ENCODE peak calls at places on chromosomes 3 and 15, in seven cellular contexts. Z is testis, J is upper lobe of right lung, P is ovary, T is small intestine, D is lower lobe of right lung, I is mammary epithelial cell. X is an unnamed sample.
A peak's percentile ranks its signal among the peaks of the same experiment; 100 is the strongest.

GRCh38 chr3:139301183-139301582 is 42.6 kb upstream of the MRPS22 start:
- DNase-seq in Z (no peak), J (no peak), P (no peak), T (no peak), D (no peak), I (no peak), X (no peak)

GRCh38 chr3:110533089-110533488 is 538.5 kb upstream of the NECTIN3 start:
- DNase-seq in Z (peak; percentile 16), J (no peak), P (no peak), T (peak; percentile 49), D (no peak), I (no peak), X (no peak)

GRCh38 chr3:39275052-39275451 is 4.8 kb downstream of the CX3CR1 start:
- DNase-seq in Z (no peak), J (no peak), P (no peak), T (no peak), D (no peak), I (no peak), X (no peak)

GRCh38 chr3:45666729-45667440 is 22.3 kb upstream of the SACM1L start:
- DNase-seq in Z (peak; percentile 81), J (no peak), P (no peak), T (no peak), D (no peak), I (peak; percentile 75), X (no peak)

GRCh38 chr15:78437762-78438594 is at the start of gene IREB2:
- DNase-seq in Z (peak; percentile 98), J (peak; percentile 98), P (peak; percentile 99), T (peak; percentile 98), D (peak; percentile 97), I (peak; percentile 97), X (peak; percentile 98)

GRCh38 chr15:37585966-37586656 is 348.3 kb upstream of the TMCO5A start:
- DNase-seq in Z (no peak), J (no peak), P (no peak), T (no peak), D (no peak), I (no peak), X (no peak)

GRCh38 chr3:196650740-196651311 is 11.3 kb downstream of the NRROS start:
- DNase-seq in Z (peak; percentile 51), J (peak; percentile 73), P (no peak), T (no peak), D (no peak), I (peak; percentile 92), X (no peak)

GRCh38 chr3:189773056-189773455 is 141.9 kb downstream of the TP63 start:
- DNase-seq in Z (no peak), J (no peak), P (no peak), T (no peak), D (no peak), I (no peak), X (no peak)

GRCh38 chr15:71484080-71484479 is 326.3 kb upstream of the NR2E3 start:
- DNase-seq in Z (no peak), J (no peak), P (no peak), T (no peak), D (no peak), I (no peak), X (no peak)

GRCh38 chr3:167095976-167096375 is 284.1 kb downstream of the ZBBX start:
- DNase-seq in Z (no peak), J (no peak), P (no peak), T (no peak), D (no peak), I (no peak), X (no peak)

GRCh38 chr15:94119215-94119815 is 112.0 kb upstream of the MCTP2 start:
- DNase-seq in Z (peak; percentile 41), J (no peak), P (peak; percentile 42), T (no peak), D (no peak), I (no peak), X (no peak)

GRCh38 chr3:4898454-4899313 is 80.6 kb upstream of the BHLHE40 start:
- DNase-seq in Z (no peak), J (no peak), P (no peak), T (peak; percentile 50), D (no peak), I (peak; percentile 38), X (no peak)

GRCh38 chr15:34952481-34952880 is 17.1 kb downstream of the AQR start:
- DNase-seq in Z (no peak), J (no peak), P (no peak), T (no peak), D (no peak), I (no peak), X (no peak)

GRCh38 chr3:42600958-42601675 is 631 bp downstream of the NKTR start:
- DNase-seq in Z (peak; percentile 73), J (peak; percentile 83), P (no peak), T (peak; percentile 70), D (peak; percentile 75), I (peak; percentile 81), X (peak; percentile 67)

GRCh38 chr3:120528163-120528562 is 68.0 kb upstream of the NDUFB4 start:
- DNase-seq in Z (no peak), J (no peak), P (no peak), T (no peak), D (no peak), I (no peak), X (no peak)

GRCh38 chr3:32276279-32276841 is 37.9 kb downstream of the CMTM8 start:
- DNase-seq in Z (no peak), J (no peak), P (no peak), T (no peak), D (no peak), I (peak; percentile 38), X (no peak)

GRCh38 chr15:67091073-67091965 is 25.9 kb downstream of the SMAD3 start:
- DNase-seq in Z (peak; percentile 33), J (no peak), P (peak; percentile 71), T (peak; percentile 69), D (peak; percentile 69), I (peak; percentile 99), X (peak; percentile 57)

GRCh38 chr15:101004986-101005747 is 86.0 kb downstream of the LRRK1 start:
- DNase-seq in Z (no peak), J (no peak), P (no peak), T (peak; percentile 17), D (no peak), I (no peak), X (no peak)

DNA sequence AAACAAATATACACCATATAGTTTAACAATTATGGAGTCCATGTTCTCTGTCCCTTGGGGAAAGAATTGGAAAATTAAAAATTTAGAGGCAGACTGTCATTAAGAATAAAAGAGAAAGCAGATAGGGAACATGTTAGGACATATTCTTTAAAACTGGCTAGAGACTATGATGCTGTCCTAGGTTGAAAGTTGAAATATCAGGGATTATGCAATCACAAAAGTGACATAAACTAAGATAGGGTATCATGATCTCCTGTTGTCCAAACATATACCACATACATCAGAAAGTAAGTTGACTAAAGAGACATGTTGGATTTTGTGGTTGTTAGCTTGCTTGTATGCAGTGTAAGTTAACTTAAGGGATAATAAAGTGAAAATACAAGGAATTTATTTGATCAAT is 9.9 kb upstream of the EID1 start:
- DNase-seq in Z (no peak), J (no peak), P (no peak), T (no peak), D (no peak), I (peak; percentile 50), X (no peak)
- H3K4me1 ChIP-seq in Z (no peaks in the 10 kb centered on the region), J (no peaks in the 10 kb centered on the region), P (no peaks in the 10 kb centered on the region), T (no peaks in the 10 kb centered on the region), D (peaks cover 5% of the 10 kb centered on the region), I (peaks cover 25% of the 10 kb centered on the region), X (no peaks in the 10 kb centered on the region)

GRCh38 chr15:40097096-40097967 is 11.3 kb downstream of the BMF start:
- DNase-seq in Z (no peak), J (no peak), P (no peak), T (no peak), D (no peak), I (no peak), X (no peak)

GRCh38 chr15:40094156-40094555 is 14.5 kb downstream of the BMF start:
- DNase-seq in Z (no peak), J (peak; percentile 34), P (no peak), T (no peak), D (no peak), I (no peak), X (no peak)

GRCh38 chr15:40093224-40093842 is 15.3 kb downstream of the BMF start:
- DNase-seq in Z (no peak), J (peak; percentile 58), P (no peak), T (no peak), D (no peak), I (no peak), X (peak; percentile 57)

GRCh38 chr15:40096094-40096876 is 12.4 kb downstream of the BMF start:
- DNase-seq in Z (no peak), J (no peak), P (no peak), T (no peak), D (no peak), I (no peak), X (no peak)

DNA sequence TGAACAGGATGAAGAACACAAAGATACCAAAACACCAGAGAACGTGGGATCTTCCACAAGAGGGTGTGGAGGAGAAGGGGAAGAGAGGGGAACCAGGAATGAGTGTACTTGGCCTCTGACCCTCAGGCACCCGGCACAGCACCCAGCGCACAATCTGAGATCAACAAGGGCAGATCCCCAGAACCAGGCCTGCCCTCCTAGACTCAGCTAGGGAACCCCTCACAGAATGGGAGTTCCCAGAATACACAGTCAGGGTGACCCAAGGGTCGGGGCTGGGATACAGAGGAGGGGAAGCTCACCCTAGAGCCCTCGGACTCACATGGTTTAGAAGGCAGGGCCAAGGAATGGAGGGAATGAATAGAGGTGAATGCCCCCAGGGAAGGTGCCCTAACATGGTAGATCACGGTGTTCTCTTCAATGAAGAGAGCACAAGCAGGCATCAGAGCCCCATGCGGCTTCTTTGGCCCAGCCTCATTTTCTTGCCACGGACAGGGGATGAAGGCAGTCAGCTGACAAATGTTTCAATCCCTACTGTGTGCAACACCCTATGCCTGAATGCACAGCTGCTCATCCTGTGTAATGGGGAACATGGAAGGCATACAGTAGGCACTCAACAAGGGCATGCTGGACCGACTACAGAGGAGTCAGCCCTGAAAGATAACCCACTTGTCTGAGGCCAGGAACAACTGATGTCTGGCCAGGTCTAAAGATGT is 13.1 kb downstream of the BMF start:
- DNase-seq in Z (no peak), J (peak; percentile 52), P (no peak), T (no peak), D (no peak), I (no peak), X (no peak)
- H3K4me1 ChIP-seq in Z (peaks cover 70% of the 10 kb centered on the region), J (peaks cover 87% of the 10 kb centered on the region), P (peaks cover 53% of the 10 kb centered on the region), T (peaks cover 23% of the 10 kb centered on the region), D (peaks cover 95% of the 10 kb centered on the region), I (no peaks in the 10 kb centered on the region), X (peaks cover 24% of the 10 kb centered on the region)

GRCh38 chr15:41930867-41931222 is 37.0 kb upstream of the SPTBN5 start:
- DNase-seq in Z (no peak), J (no peak), P (no peak), T (no peak), D (no peak), I (no peak), X (no peak)
- H3K4me1 ChIP-seq in Z (no peaks in the 10 kb centered on the region), J (peaks cover 88% of the 10 kb centered on the region), P (peaks cover 4% of the 10 kb centered on the region), T (peaks cover 3% of the 10 kb centered on the region), D (peaks cover 98% of the 10 kb centered on the region), I (peaks cover 76% of the 10 kb centered on the region), X (peaks cover 47% of the 10 kb centered on the region)

DNA sequence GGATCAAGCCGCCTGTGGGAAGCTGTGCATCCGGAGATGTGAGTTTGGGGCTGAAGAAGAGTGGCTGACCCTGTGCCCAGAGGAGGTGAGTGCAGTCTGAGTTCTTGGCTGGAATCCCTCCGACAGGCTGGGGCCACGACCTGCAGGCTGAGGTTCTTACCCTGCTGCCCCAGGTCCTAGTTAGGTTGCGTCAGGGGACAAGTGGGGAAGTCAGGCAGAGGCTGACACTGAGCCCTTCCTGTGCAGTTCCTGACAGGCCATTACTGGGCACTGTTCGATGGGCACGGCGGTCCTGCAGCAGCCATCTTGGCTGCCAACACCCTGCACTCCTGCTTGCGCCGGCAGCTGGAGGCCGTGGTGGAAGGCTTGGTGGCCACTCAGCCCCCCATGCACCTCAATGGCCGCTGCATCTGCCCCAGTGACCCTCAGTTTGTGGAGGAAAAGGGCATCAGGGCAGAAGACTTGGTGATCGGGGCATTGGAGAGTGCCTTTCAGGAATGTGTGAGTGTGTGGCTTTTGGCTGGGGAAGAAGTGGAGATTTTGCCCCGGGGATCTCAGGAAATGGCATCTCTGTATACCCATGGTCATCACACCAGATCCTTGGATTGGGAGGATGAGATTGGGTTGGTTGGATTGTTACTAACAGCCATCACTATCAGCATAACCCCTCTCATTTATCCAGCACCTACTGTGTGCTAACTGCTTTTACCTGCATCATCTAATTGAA is 1.3 kb downstream of the PPM1M start:
- DNase-seq in Z (no peak), J (peak; percentile 68), P (no peak), T (no peak), D (peak; percentile 67), I (no peak), X (no peak)
- H3K4me1 ChIP-seq in Z (peaks cover 11% of the 10 kb centered on the region), J (peaks cover 25% of the 10 kb centered on the region), P (peaks cover 5% of the 10 kb centered on the region), T (no peaks in the 10 kb centered on the region), D (peaks cover 40% of the 10 kb centered on the region), I (peaks cover 25% of the 10 kb centered on the region), X (no peaks in the 10 kb centered on the region)